ENCODE peak calls at places on chromosome 13, in ten cellular contexts. R, T, C, Q, B, Z, J, H, S and U are unnamed samples.

GRCh38 chr13:27130223-27131015 is 41.2 kb downstream of the USP12 start:
- DNase-seq in R (no peak), T (no peak), C (no peak), Q (no peak), B (no peak), Z (no peak), J (no peak), H (peak; percentile 94), S (no peak), U (no peak)

GRCh38 chr13:27395007-27395510 is 29.4 kb upstream of the GTF3A start:
- DNase-seq in R (peak; percentile 57), T (no peak), C (no peak), Q (no peak), B (no peak), Z (no peak), J (no peak), H (no peak), S (no peak), U (no peak)

GRCh38 chr13:42907745-42908144 is 84.3 kb downstream of the EPSTI1 start:
- DNase-seq in R (no peak), T (no peak), C (no peak), Q (no peak), B (no peak), Z (no peak), J (no peak), H (no peak), S (no peak), U (no peak)

GRCh38 chr13:98206946-98207345 is 29.9 kb upstream of the RNF113B start:
- DNase-seq in R (no peak), T (no peak), C (no peak), Q (no peak), B (no peak), Z (no peak), J (no peak), H (peak; percentile 99), S (no peak), U (no peak)

GRCh38 chr13:60591348-60591747 is 194.3 kb downstream of the TDRD3 start:
- DNase-seq in R (no peak), T (no peak), C (no peak), Q (no peak), B (no peak), Z (no peak), J (no peak), H (peak; percentile 24), S (no peak), U (no peak)

GRCh38 chr13:110920038-110920437 is 5.2 kb upstream of the ANKRD10 start:
- DNase-seq in R (no peak), T (no peak), C (no peak), Q (peak; percentile 24), B (no peak), Z (peak; percentile 69), J (no peak), H (no peak), S (no peak), U (no peak)

GRCh38 chr13:44455781-44456180 is 82.2 kb downstream of the SERP2 start:
- DNase-seq in R (no peak), T (no peak), C (no peak), Q (no peak), B (no peak), Z (no peak), J (no peak), H (no peak), S (no peak), U (no peak)

GRCh38 chr13:56189439-56189838 is 951.3 kb upstream of the PRR20A start:
- DNase-seq in R (no peak), T (no peak), C (no peak), Q (no peak), B (no peak), Z (no peak), J (no peak), H (no peak), S (no peak), U (no peak)

GRCh38 chr13:30577381-30577780 is 40.3 kb upstream of the USPL1 start:
- DNase-seq in R (no peak), T (peak; percentile 64), C (no peak), Q (peak; percentile 36), B (no peak), Z (no peak), J (peak; percentile 69), H (peak; percentile 98), S (no peak), U (no peak)

GRCh38 chr13:30796132-30796832 is 60.9 kb downstream of the ALOX5AP start:
- DNase-seq in R (no peak), T (no peak), C (no peak), Q (no peak), B (no peak), Z (peak; percentile 63), J (no peak), H (peak; percentile 74), S (no peak), U (no peak)

GRCh38 chr13:61880576-61881283 is 465.1 kb upstream of the PCDH20 start:
- DNase-seq in R (peak; percentile 59), T (no peak), C (no peak), Q (peak; percentile 8), B (no peak), Z (no peak), J (no peak), H (peak; percentile 4), S (no peak), U (no peak)

GRCh38 chr13:112928958-112929777 is 39.8 kb upstream of the MCF2L start:
- DNase-seq in R (no peak), T (no peak), C (peak; percentile 82), Q (no peak), B (no peak), Z (peak; percentile 62), J (no peak), H (peak; percentile 10), S (no peak), U (no peak)

GRCh38 chr13:40388617-40389016 is 277.8 kb downstream of the FOXO1 start:
- DNase-seq in R (no peak), T (peak; percentile 82), C (no peak), Q (peak; percentile 64), B (peak; percentile 32), Z (peak; percentile 68), J (no peak), H (peak; percentile 49), S (no peak), U (no peak)

GRCh38 chr13:106104281-106104901 is 431.1 kb downstream of the EFNB2 start:
- DNase-seq in R (peak; percentile 20), T (no peak), C (no peak), Q (no peak), B (no peak), Z (no peak), J (peak; percentile 81), H (peak; percentile 81), S (no peak), U (no peak)

GRCh38 chr13:85828094-85828684 is 29.0 kb upstream of the SLITRK6 start:
- DNase-seq in R (peak; percentile 29), T (no peak), C (peak; percentile 13), Q (peak; percentile 7), B (no peak), Z (no peak), J (no peak), H (peak; percentile 19), S (no peak), U (no peak)

GRCh38 chr13:45398862-45399261 is 19.3 kb downstream of the SLC25A30 start:
- DNase-seq in R (no peak), T (peak; percentile 37), C (no peak), Q (no peak), B (no peak), Z (no peak), J (no peak), H (no peak), S (no peak), U (no peak)

GRCh38 chr13:38147050-38147449 is 202.6 kb upstream of the UFM1 start:
- DNase-seq in R (no peak), T (no peak), C (no peak), Q (no peak), B (no peak), Z (no peak), J (no peak), H (no peak), S (no peak), U (no peak)

GRCh38 chr13:49643003-49643651 is 14.8 kb downstream of the ARL11 start:
- DNase-seq in R (no peak), T (no peak), C (no peak), Q (peak; percentile 34), B (no peak), Z (no peak), J (no peak), H (no peak), S (no peak), U (no peak)

GRCh38 chr13:36715841-36716240 is 42.0 kb downstream of the SERTM1 start:
- DNase-seq in R (no peak), T (no peak), C (no peak), Q (no peak), B (no peak), Z (no peak), J (no peak), H (no peak), S (no peak), U (no peak)

GRCh38 chr13:67147257-67148218 is 82.6 kb downstream of the PCDH9 start:
- DNase-seq in R (peak; percentile 11), T (no peak), C (no peak), Q (no peak), B (no peak), Z (no peak), J (no peak), H (peak; percentile 72), S (no peak), U (peak; percentile 41)

GRCh38 chr13:74250738-74251190 is 116.6 kb upstream of the KLF12 start:
- DNase-seq in R (no peak), T (no peak), C (no peak), Q (no peak), B (no peak), Z (no peak), J (no peak), H (peak; percentile 47), S (no peak), U (no peak)

GRCh38 chr13:66996503-66996902 is 233.6 kb downstream of the PCDH9 start:
- DNase-seq in R (no peak), T (no peak), C (no peak), Q (no peak), B (no peak), Z (no peak), J (no peak), H (peak; percentile 34), S (no peak), U (no peak)

GRCh38 chr13:33676700-33677048 is 141.3 kb upstream of the RFC3 start:
- DNase-seq in R (no peak), T (peak; percentile 35), C (no peak), Q (no peak), B (no peak), Z (peak; percentile 80), J (no peak), H (peak; percentile 70), S (no peak), U (peak; percentile 59)

GRCh38 chr13:103272770-103273169 is 206.6 kb upstream of the SLC10A2 start:
- DNase-seq in R (no peak), T (no peak), C (no peak), Q (no peak), B (no peak), Z (no peak), J (no peak), H (peak; percentile 39), S (no peak), U (no peak)

GRCh38 chr13:97359181-97360057 is 74.5 kb upstream of the RAP2A start:
- DNase-seq in R (peak; percentile 80), T (peak; percentile 47), C (peak; percentile 75), Q (peak; percentile 37), B (no peak), Z (no peak), J (no peak), H (peak; percentile 89), S (no peak), U (peak; percentile 82)

GRCh38 chr13:77820431-77821149 is 98.0 kb downstream of the EDNRB start:
- DNase-seq in R (no peak), T (no peak), C (no peak), Q (no peak), B (no peak), Z (no peak), J (no peak), H (no peak), S (no peak), U (no peak)

GRCh38 chr13:105464249-105464648 is 1071.2 kb downstream of the EFNB2 start:
- DNase-seq in R (no peak), T (no peak), C (no peak), Q (no peak), B (no peak), Z (no peak), J (no peak), H (peak; percentile 79), S (no peak), U (no peak)

GRCh38 chr13:111239754-111240670 is 80.4 kb upstream of the TEX29 start:
- DNase-seq in R (no peak), T (no peak), C (no peak), Q (no peak), B (no peak), Z (no peak), J (no peak), H (peak; percentile 18), S (no peak), U (no peak)